ENCODE peak calls at places on chromosomes 3 and 15, in six cellular contexts. One of them, this sample, is unnamed.

GRCh38 chr15:85874236-85874635 is 79.5 kb upstream of the KLHL25 start:
- DNase-seq in transverse colon: no peak
- DNase-seq in GM23338: no peak
- DNase-seq in PC-3: no peak
- DNase-seq in thoracic aorta: no peak
- DNase-seq in pancreas: no peak
- DNase-seq in this sample: no peak

GRCh38 chr3:8210752-8211405 is 290.7 kb upstream of the LMCD1 start:
- DNase-seq in transverse colon: no peak
- DNase-seq in GM23338: no peak
- DNase-seq in PC-3: peak; percentile 43
- DNase-seq in thoracic aorta: no peak
- DNase-seq in pancreas: no peak
- DNase-seq in this sample: no peak

GRCh38 chr15:31469801-31470545 is 143.3 kb downstream of the KLF13 start:
- DNase-seq in transverse colon: no peak
- DNase-seq in GM23338: no peak
- DNase-seq in PC-3: no peak
- DNase-seq in thoracic aorta: no peak
- DNase-seq in pancreas: no peak
- DNase-seq in this sample: peak; percentile 4

GRCh38 chr3:61927332-61927731 is 366.0 kb downstream of the PTPRG start:
- DNase-seq in transverse colon: peak; percentile 42
- DNase-seq in GM23338: no peak
- DNase-seq in PC-3: no peak
- DNase-seq in thoracic aorta: peak; percentile 18
- DNase-seq in pancreas: peak; percentile 9
- DNase-seq in this sample: peak; percentile 31

GRCh38 chr15:70494861-70495571 is 268.3 kb downstream of the UACA start:
- DNase-seq in transverse colon: no peak
- DNase-seq in GM23338: no peak
- DNase-seq in PC-3: peak; percentile 98
- DNase-seq in thoracic aorta: no peak
- DNase-seq in pancreas: no peak
- DNase-seq in this sample: no peak

GRCh38 chr15:77440378-77440999 is 19.8 kb downstream of the HMG20A start:
- DNase-seq in transverse colon: no peak
- DNase-seq in GM23338: no peak
- DNase-seq in PC-3: peak; percentile 79
- DNase-seq in thoracic aorta: no peak
- DNase-seq in pancreas: no peak
- DNase-seq in this sample: no peak

GRCh38 chr3:132273043-132273442 is 44.2 kb upstream of the ACP3 start:
- DNase-seq in transverse colon: no peak
- DNase-seq in GM23338: no peak
- DNase-seq in PC-3: no peak
- DNase-seq in thoracic aorta: no peak
- DNase-seq in pancreas: no peak
- DNase-seq in this sample: no peak

GRCh38 chr3:53195602-53196574 is 34.9 kb downstream of the PRKCD start:
- DNase-seq in transverse colon: peak; percentile 59
- DNase-seq in GM23338: peak; percentile 89
- DNase-seq in PC-3: peak; percentile 65
- DNase-seq in thoracic aorta: no peak
- DNase-seq in pancreas: no peak
- DNase-seq in this sample: no peak

GRCh38 chr3:138079901-138080300 is 35.5 kb downstream of the DZIP1L start:
- DNase-seq in transverse colon: no peak
- DNase-seq in GM23338: no peak
- DNase-seq in PC-3: no peak
- DNase-seq in thoracic aorta: no peak
- DNase-seq in pancreas: no peak
- DNase-seq in this sample: no peak

GRCh38 chr3:100480111-100480510 is 12.3 kb upstream of the TMEM45A start:
- DNase-seq in transverse colon: no peak
- DNase-seq in GM23338: no peak
- DNase-seq in PC-3: no peak
- DNase-seq in thoracic aorta: no peak
- DNase-seq in pancreas: no peak
- DNase-seq in this sample: no peak

GRCh38 chr15:41850482-41851166 is 12.0 kb downstream of the PLA2G4B start:
- DNase-seq in transverse colon: no peak
- DNase-seq in GM23338: no peak
- DNase-seq in PC-3: no peak
- DNase-seq in thoracic aorta: no peak
- DNase-seq in pancreas: no peak
- DNase-seq in this sample: no peak

GRCh38 chr3:37668431-37668830 is 193.2 kb upstream of the CTDSPL start:
- DNase-seq in transverse colon: no peak
- DNase-seq in GM23338: no peak
- DNase-seq in PC-3: no peak
- DNase-seq in thoracic aorta: peak; percentile 36
- DNase-seq in pancreas: peak; percentile 14
- DNase-seq in this sample: peak; percentile 27

GRCh38 chr3:126998320-126998719 is 15.4 kb downstream of the PLXNA1 start:
- DNase-seq in transverse colon: no peak
- DNase-seq in GM23338: no peak
- DNase-seq in PC-3: no peak
- DNase-seq in thoracic aorta: no peak
- DNase-seq in pancreas: no peak
- DNase-seq in this sample: no peak

GRCh38 chr15:73564255-73564654 is 68.9 kb downstream of the NPTN start:
- DNase-seq in transverse colon: no peak
- DNase-seq in GM23338: no peak
- DNase-seq in PC-3: peak; percentile 79
- DNase-seq in thoracic aorta: no peak
- DNase-seq in pancreas: no peak
- DNase-seq in this sample: no peak

GRCh38 chr3:171044828-171045793 is 18.6 kb upstream of the SLC2A2 start:
- DNase-seq in transverse colon: no peak
- DNase-seq in GM23338: no peak
- DNase-seq in PC-3: peak; percentile 36
- DNase-seq in thoracic aorta: no peak
- DNase-seq in pancreas: no peak
- DNase-seq in this sample: no peak

GRCh38 chr15:40594429-40594836 is 384 bp downstream of the KNL1 start:
- DNase-seq in transverse colon: peak; percentile 64
- DNase-seq in GM23338: peak; percentile 81
- DNase-seq in PC-3: peak; percentile 54
- DNase-seq in thoracic aorta: no peak
- DNase-seq in pancreas: peak; percentile 16
- DNase-seq in this sample: peak; percentile 73

GRCh38 chr3:138389841-138390581 is 41.6 kb downstream of the MRAS start:
- DNase-seq in transverse colon: no peak
- DNase-seq in GM23338: no peak
- DNase-seq in PC-3: peak; percentile 83
- DNase-seq in thoracic aorta: no peak
- DNase-seq in pancreas: peak; percentile 13
- DNase-seq in this sample: no peak

GRCh38 chr3:119630562-119631329 is 29.6 kb downstream of the POPDC2 start:
- DNase-seq in transverse colon: no peak
- DNase-seq in GM23338: no peak
- DNase-seq in PC-3: no peak
- DNase-seq in thoracic aorta: no peak
- DNase-seq in pancreas: no peak
- DNase-seq in this sample: no peak

GRCh38 chr15:37104413-37105392 is 4.4 kb upstream of the MEIS2 start:
- DNase-seq in transverse colon: no peak
- DNase-seq in GM23338: no peak
- DNase-seq in PC-3: no peak
- DNase-seq in thoracic aorta: no peak
- DNase-seq in pancreas: no peak
- DNase-seq in this sample: no peak

GRCh38 chr3:17740703-17741102 is 1.7 kb downstream of the TBC1D5 start:
- DNase-seq in transverse colon: no peak
- DNase-seq in GM23338: no peak
- DNase-seq in PC-3: peak; percentile 95
- DNase-seq in thoracic aorta: no peak
- DNase-seq in pancreas: no peak
- DNase-seq in this sample: no peak

GRCh38 chr15:68054658-68055223 is 626 bp downstream of the PIAS1 start:
- DNase-seq in transverse colon: peak; percentile 62
- DNase-seq in GM23338: peak; percentile 90
- DNase-seq in PC-3: no peak
- DNase-seq in thoracic aorta: no peak
- DNase-seq in pancreas: peak; percentile 49
- DNase-seq in this sample: peak; percentile 62

GRCh38 chr15:97456541-97456940 is 504.0 kb upstream of the ARRDC4 start:
- DNase-seq in transverse colon: no peak
- DNase-seq in GM23338: no peak
- DNase-seq in PC-3: no peak
- DNase-seq in thoracic aorta: no peak
- DNase-seq in pancreas: no peak
- DNase-seq in this sample: no peak

GRCh38 chr3:72229952-72230351 is 445.0 kb upstream of the PROK2 start:
- DNase-seq in transverse colon: no peak
- DNase-seq in GM23338: no peak
- DNase-seq in PC-3: peak; percentile 25
- DNase-seq in thoracic aorta: no peak
- DNase-seq in pancreas: peak; percentile 14
- DNase-seq in this sample: no peak
- H3K4me1 ChIP-seq in transverse colon: no peaks in the 10 kb centered on the region
- H3K4me1 ChIP-seq in GM23338: no peaks in the 10 kb centered on the region
- H3K4me1 ChIP-seq in PC-3: no peaks in the 10 kb centered on the region
- H3K4me1 ChIP-seq in thoracic aorta: peaks cover 44% of the 10 kb centered on the region
- H3K4me1 ChIP-seq in pancreas: no peaks in the 10 kb centered on the region
- H3K4me1 ChIP-seq in this sample: no peaks in the 10 kb centered on the region

GRCh38 chr3:64896173-64896925 is 208.5 kb upstream of the ADAMTS9 start:
- DNase-seq in transverse colon: no peak
- DNase-seq in GM23338: no peak
- DNase-seq in PC-3: no peak
- DNase-seq in thoracic aorta: no peak
- DNase-seq in pancreas: no peak
- DNase-seq in this sample: no peak
- TF ChIP-seq CTCF in transverse colon: no peak
- TF ChIP-seq CTCF in GM23338: no peak
- TF ChIP-seq CTCF in PC-3: no peak
- TF ChIP-seq CTCF in thoracic aorta: no peak
- TF ChIP-seq CTCF in pancreas: no peak
- TF ChIP-seq CTCF in this sample: no peak

GRCh38 chr3:114471478-114471877 is 177.7 kb downstream of the TIGIT start:
- DNase-seq in transverse colon: no peak
- DNase-seq in GM23338: no peak
- DNase-seq in PC-3: no peak
- DNase-seq in thoracic aorta: no peak
- DNase-seq in pancreas: no peak
- DNase-seq in this sample: no peak
- H3K4me1 ChIP-seq in transverse colon: peaks cover 3% of the 10 kb centered on the region
- H3K4me1 ChIP-seq in GM23338: no peaks in the 10 kb centered on the region
- H3K4me1 ChIP-seq in PC-3: no peaks in the 10 kb centered on the region
- H3K4me1 ChIP-seq in thoracic aorta: peaks cover 27% of the 10 kb centered on the region
- H3K4me1 ChIP-seq in pancreas: peaks cover 9% of the 10 kb centered on the region
- H3K4me1 ChIP-seq in this sample: no peaks in the 10 kb centered on the region

GRCh38 chr3:110902453-110903085 is 169.0 kb upstream of the NECTIN3 start:
- DNase-seq in transverse colon: no peak
- DNase-seq in GM23338: no peak
- DNase-seq in PC-3: no peak
- DNase-seq in thoracic aorta: no peak
- DNase-seq in pancreas: peak; percentile 18
- DNase-seq in this sample: no peak
- TF ChIP-seq CTCF in transverse colon: no peak
- TF ChIP-seq CTCF in GM23338: no peak
- TF ChIP-seq CTCF in PC-3: no peak
- TF ChIP-seq CTCF in thoracic aorta: no peak
- TF ChIP-seq CTCF in pancreas: no peak
- TF ChIP-seq CTCF in this sample: no peak

This sample was measured in mucosa of descending colon.